ENCODE peak calls at places on chromosomes 2 and 18, in eight cellular contexts. One of them, this sample, is unnamed. For H3K36me3, the result is how much of the 10 kb centered on the place peaks cover.

GRCh38 chr2:168245074-168245825 is 2.1 kb downstream of the STK39 start:
- DNase-seq in MM.1S: no peak
- DNase-seq in brain microvascular endothelial cell: no peak
- DNase-seq in effector memory CD4-positive, alpha-beta T cell: no peak
- DNase-seq in thoracic aorta: no peak
- DNase-seq in stomach: no peak
- DNase-seq in CD8-positive, alpha-beta memory T cell: no peak
- DNase-seq in gastrocnemius medialis: no peak
- DNase-seq in this sample: no peak

GRCh38 chr2:236575501-236575900 is 5.9 kb downstream of the ACKR3 start:
- DNase-seq in MM.1S: no peak
- DNase-seq in brain microvascular endothelial cell: no peak
- DNase-seq in effector memory CD4-positive, alpha-beta T cell: no peak
- DNase-seq in thoracic aorta: no peak
- DNase-seq in stomach: no peak
- DNase-seq in CD8-positive, alpha-beta memory T cell: no peak
- DNase-seq in gastrocnemius medialis: no peak
- DNase-seq in this sample: no peak

GRCh38 chr2:207939342-207940108 is 85.8 kb downstream of the PLEKHM3 start:
- DNase-seq in MM.1S: no peak
- DNase-seq in brain microvascular endothelial cell: no peak
- DNase-seq in effector memory CD4-positive, alpha-beta T cell: no peak
- DNase-seq in thoracic aorta: no peak
- DNase-seq in stomach: no peak
- DNase-seq in CD8-positive, alpha-beta memory T cell: no peak
- DNase-seq in gastrocnemius medialis: no peak
- DNase-seq in this sample: no peak

GRCh38 chr2:224325941-224326340 is 76.0 kb downstream of the FAM124B start:
- DNase-seq in MM.1S: no peak
- DNase-seq in brain microvascular endothelial cell: no peak
- DNase-seq in effector memory CD4-positive, alpha-beta T cell: no peak
- DNase-seq in thoracic aorta: no peak
- DNase-seq in stomach: no peak
- DNase-seq in CD8-positive, alpha-beta memory T cell: no peak
- DNase-seq in gastrocnemius medialis: no peak
- DNase-seq in this sample: no peak

GRCh38 chr2:238997137-238997390 is 149.2 kb downstream of the TWIST2 start:
- DNase-seq in MM.1S: no peak
- DNase-seq in brain microvascular endothelial cell: no peak
- DNase-seq in effector memory CD4-positive, alpha-beta T cell: no peak
- DNase-seq in thoracic aorta: no peak
- DNase-seq in stomach: no peak
- DNase-seq in CD8-positive, alpha-beta memory T cell: no peak
- DNase-seq in gastrocnemius medialis: no peak
- DNase-seq in this sample: peak

GRCh38 chr2:219560037-219560892 is 11.1 kb downstream of the OBSL1 start:
- DNase-seq in MM.1S: no peak
- DNase-seq in brain microvascular endothelial cell: no peak
- DNase-seq in effector memory CD4-positive, alpha-beta T cell: no peak
- DNase-seq in thoracic aorta: no peak
- DNase-seq in stomach: no peak
- DNase-seq in CD8-positive, alpha-beta memory T cell: peak
- DNase-seq in gastrocnemius medialis: no peak
- DNase-seq in this sample: no peak

GRCh38 chr2:190482441-190482840 is 52.1 kb downstream of the NEMP2 start:
- DNase-seq in MM.1S: no peak
- DNase-seq in brain microvascular endothelial cell: no peak
- DNase-seq in effector memory CD4-positive, alpha-beta T cell: no peak
- DNase-seq in thoracic aorta: no peak
- DNase-seq in stomach: no peak
- DNase-seq in CD8-positive, alpha-beta memory T cell: no peak
- DNase-seq in gastrocnemius medialis: no peak
- DNase-seq in this sample: no peak

GRCh38 chr2:133667085-133667484 is 98.8 kb upstream of the NCKAP5 start:
- DNase-seq in MM.1S: no peak
- DNase-seq in brain microvascular endothelial cell: peak
- DNase-seq in effector memory CD4-positive, alpha-beta T cell: no peak
- DNase-seq in thoracic aorta: no peak
- DNase-seq in stomach: no peak
- DNase-seq in CD8-positive, alpha-beta memory T cell: no peak
- DNase-seq in gastrocnemius medialis: no peak
- DNase-seq in this sample: no peak

GRCh38 chr2:174493549-174494331 is 6.9 kb upstream of the GPR155 start:
- DNase-seq in MM.1S: peak
- DNase-seq in brain microvascular endothelial cell: no peak
- DNase-seq in effector memory CD4-positive, alpha-beta T cell: no peak
- DNase-seq in thoracic aorta: no peak
- DNase-seq in stomach: no peak
- DNase-seq in CD8-positive, alpha-beta memory T cell: no peak
- DNase-seq in gastrocnemius medialis: no peak
- DNase-seq in this sample: no peak

GRCh38 chr18:9918016-9918680 is 4.3 kb downstream of the VAPA start:
- DNase-seq in MM.1S: no peak
- DNase-seq in brain microvascular endothelial cell: no peak
- DNase-seq in effector memory CD4-positive, alpha-beta T cell: no peak
- DNase-seq in thoracic aorta: no peak
- DNase-seq in stomach: no peak
- DNase-seq in CD8-positive, alpha-beta memory T cell: no peak
- DNase-seq in gastrocnemius medialis: no peak
- DNase-seq in this sample: no peak

GRCh38 chr2:230052299-230052698 is 16.4 kb downstream of the SLC16A14 start:
- DNase-seq in MM.1S: no peak
- DNase-seq in brain microvascular endothelial cell: peak
- DNase-seq in effector memory CD4-positive, alpha-beta T cell: no peak
- DNase-seq in thoracic aorta: no peak
- DNase-seq in stomach: no peak
- DNase-seq in CD8-positive, alpha-beta memory T cell: no peak
- DNase-seq in gastrocnemius medialis: no peak
- DNase-seq in this sample: no peak

GRCh38 chr2:27233341-27233740 is 16.2 kb downstream of the CAD start:
- DNase-seq in MM.1S: no peak
- DNase-seq in brain microvascular endothelial cell: no peak
- DNase-seq in effector memory CD4-positive, alpha-beta T cell: no peak
- DNase-seq in thoracic aorta: no peak
- DNase-seq in stomach: no peak
- DNase-seq in CD8-positive, alpha-beta memory T cell: no peak
- DNase-seq in gastrocnemius medialis: no peak
- DNase-seq in this sample: no peak

GRCh38 chr2:82879803-82880202 is 1579.3 kb downstream of the SUCLG1 start:
- DNase-seq in MM.1S: no peak
- DNase-seq in brain microvascular endothelial cell: no peak
- DNase-seq in effector memory CD4-positive, alpha-beta T cell: no peak
- DNase-seq in thoracic aorta: no peak
- DNase-seq in stomach: no peak
- DNase-seq in CD8-positive, alpha-beta memory T cell: no peak
- DNase-seq in gastrocnemius medialis: no peak
- DNase-seq in this sample: no peak

GRCh38 chr18:35178260-35178659 is 62.6 kb upstream of the ZNF397 start:
- DNase-seq in MM.1S: no peak
- DNase-seq in brain microvascular endothelial cell: peak
- DNase-seq in effector memory CD4-positive, alpha-beta T cell: no peak
- DNase-seq in thoracic aorta: no peak
- DNase-seq in stomach: no peak
- DNase-seq in CD8-positive, alpha-beta memory T cell: no peak
- DNase-seq in gastrocnemius medialis: peak
- DNase-seq in this sample: no peak

GRCh38 chr2:217282531-217282930 is 422.7 kb upstream of the TNP1 start:
- DNase-seq in MM.1S: no peak
- DNase-seq in brain microvascular endothelial cell: no peak
- DNase-seq in effector memory CD4-positive, alpha-beta T cell: no peak
- DNase-seq in thoracic aorta: no peak
- DNase-seq in stomach: no peak
- DNase-seq in CD8-positive, alpha-beta memory T cell: no peak
- DNase-seq in gastrocnemius medialis: no peak
- DNase-seq in this sample: no peak
- H3K36me3 ChIP-seq in MM.1S: under half
- H3K36me3 ChIP-seq in brain microvascular endothelial cell: under half
- H3K36me3 ChIP-seq in effector memory CD4-positive, alpha-beta T cell: under half
- H3K36me3 ChIP-seq in thoracic aorta: under half
- H3K36me3 ChIP-seq in stomach: under half
- H3K36me3 ChIP-seq in CD8-positive, alpha-beta memory T cell: under half
- H3K36me3 ChIP-seq in gastrocnemius medialis: under half
- H3K36me3 ChIP-seq in this sample: under half

DNA sequence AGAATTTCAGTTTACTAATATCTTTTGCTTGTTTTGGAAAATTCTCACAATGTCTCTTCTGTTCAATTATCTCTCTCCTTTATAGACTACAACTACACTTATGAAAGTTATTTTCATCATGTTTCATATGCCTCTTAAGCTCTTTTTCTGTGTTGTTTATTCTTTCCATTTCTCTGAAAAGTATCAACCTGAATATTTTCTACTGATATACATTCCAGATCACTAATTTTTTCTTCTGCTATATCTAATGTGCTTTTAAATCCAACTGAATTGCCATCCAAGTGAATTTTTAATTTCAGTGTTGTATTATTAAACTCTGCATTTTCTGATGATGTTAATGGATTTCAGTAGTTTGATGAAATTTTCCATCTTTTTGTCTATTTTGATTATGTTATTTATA is 301.3 kb downstream of the HRH4 start:
- DNase-seq in MM.1S: no peak
- DNase-seq in brain microvascular endothelial cell: no peak
- DNase-seq in effector memory CD4-positive, alpha-beta T cell: no peak
- DNase-seq in thoracic aorta: no peak
- DNase-seq in stomach: no peak
- DNase-seq in CD8-positive, alpha-beta memory T cell: no peak
- DNase-seq in gastrocnemius medialis: no peak
- DNase-seq in this sample: no peak
- H3K27ac ChIP-seq in MM.1S: no peak
- H3K27ac ChIP-seq in brain microvascular endothelial cell: no peak
- H3K27ac ChIP-seq in effector memory CD4-positive, alpha-beta T cell: no peak
- H3K27ac ChIP-seq in thoracic aorta: no peak
- H3K27ac ChIP-seq in stomach: no peak
- H3K27ac ChIP-seq in CD8-positive, alpha-beta memory T cell: no peak
- H3K27ac ChIP-seq in gastrocnemius medialis: no peak
- H3K27ac ChIP-seq in this sample: no peak

DNA sequence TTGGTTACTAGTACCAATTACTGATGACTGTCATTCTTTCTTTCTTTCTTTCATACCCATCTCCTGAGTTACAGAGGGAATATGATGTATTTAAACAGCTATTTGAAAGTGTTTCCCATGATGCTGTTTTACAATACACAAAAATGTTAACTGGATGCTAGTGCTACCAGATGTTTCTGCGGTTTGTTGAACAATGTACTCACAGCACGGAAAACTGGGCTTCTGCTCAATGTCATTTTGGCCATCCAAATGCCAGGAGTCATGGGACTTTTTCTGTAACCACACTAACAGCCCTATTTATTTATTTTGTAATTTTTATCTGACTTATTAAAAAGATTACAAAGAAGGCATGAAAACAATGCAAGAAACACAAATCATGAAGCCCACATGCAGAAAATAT is 313.8 kb downstream of the RIT2 start:
- DNase-seq in MM.1S: no peak
- DNase-seq in brain microvascular endothelial cell: no peak
- DNase-seq in effector memory CD4-positive, alpha-beta T cell: no peak
- DNase-seq in thoracic aorta: no peak
- DNase-seq in stomach: no peak
- DNase-seq in CD8-positive, alpha-beta memory T cell: no peak
- DNase-seq in gastrocnemius medialis: no peak
- DNase-seq in this sample: no peak
- H3K36me3 ChIP-seq in MM.1S: under half
- H3K36me3 ChIP-seq in brain microvascular endothelial cell: under half
- H3K36me3 ChIP-seq in effector memory CD4-positive, alpha-beta T cell: under half
- H3K36me3 ChIP-seq in thoracic aorta: under half
- H3K36me3 ChIP-seq in stomach: under half
- H3K36me3 ChIP-seq in CD8-positive, alpha-beta memory T cell: under half
- H3K36me3 ChIP-seq in gastrocnemius medialis: under half
- H3K36me3 ChIP-seq in this sample: under half

GRCh38 chr18:58335223-58335622 is 291.2 kb downstream of the NEDD4L start:
- DNase-seq in MM.1S: no peak
- DNase-seq in brain microvascular endothelial cell: no peak
- DNase-seq in effector memory CD4-positive, alpha-beta T cell: no peak
- DNase-seq in thoracic aorta: no peak
- DNase-seq in stomach: no peak
- DNase-seq in CD8-positive, alpha-beta memory T cell: no peak
- DNase-seq in gastrocnemius medialis: no peak
- DNase-seq in this sample: no peak
- H3K27ac ChIP-seq in MM.1S: no peak
- H3K27ac ChIP-seq in brain microvascular endothelial cell: no peak
- H3K27ac ChIP-seq in effector memory CD4-positive, alpha-beta T cell: no peak
- H3K27ac ChIP-seq in thoracic aorta: no peak
- H3K27ac ChIP-seq in stomach: no peak
- H3K27ac ChIP-seq in CD8-positive, alpha-beta memory T cell: no peak
- H3K27ac ChIP-seq in gastrocnemius medialis: no peak
- H3K27ac ChIP-seq in this sample: no peak

DNA sequence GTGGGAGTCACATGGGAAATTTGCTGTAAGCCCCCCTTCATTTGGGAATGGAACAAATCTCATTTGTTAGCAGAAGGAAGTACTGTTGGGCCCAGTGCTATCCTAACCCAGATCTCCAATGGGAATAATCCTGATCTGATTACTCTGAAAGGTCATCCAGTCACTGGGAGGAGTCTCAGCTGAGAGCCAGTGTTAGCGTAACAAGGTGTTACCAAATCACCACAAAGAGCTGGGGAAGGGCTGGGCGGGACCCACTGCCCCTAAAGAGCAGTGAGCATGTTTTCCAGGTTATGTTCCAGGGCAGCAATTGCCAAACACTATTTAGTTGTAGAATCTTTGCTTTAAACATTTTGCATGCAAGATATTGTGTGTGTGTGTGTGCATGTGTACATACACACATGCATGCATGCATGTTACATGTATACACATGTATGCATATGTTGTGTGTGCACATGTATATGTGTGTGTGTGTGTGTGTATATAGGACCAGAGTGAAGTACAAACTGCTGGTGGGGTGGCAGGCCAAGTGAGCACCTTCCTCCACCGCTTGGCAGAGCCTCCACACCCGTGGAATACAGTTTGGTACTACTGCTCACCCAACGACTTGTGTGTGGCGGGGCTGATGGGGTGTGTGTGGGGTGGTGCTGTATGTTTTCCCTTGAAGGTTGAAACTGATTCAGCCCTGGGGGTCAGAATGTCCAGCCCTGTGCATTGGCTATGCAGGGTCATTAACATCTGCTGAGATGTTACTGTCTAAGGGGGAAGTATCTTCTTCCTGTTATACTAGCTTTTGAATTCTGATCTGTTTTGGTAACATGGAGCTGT is 15.2 kb downstream of the INPP5D start:
- DNase-seq in MM.1S: no peak
- DNase-seq in brain microvascular endothelial cell: no peak
- DNase-seq in effector memory CD4-positive, alpha-beta T cell: no peak
- DNase-seq in thoracic aorta: no peak
- DNase-seq in stomach: peak
- DNase-seq in CD8-positive, alpha-beta memory T cell: no peak
- DNase-seq in gastrocnemius medialis: no peak
- DNase-seq in this sample: no peak
- H3K36me3 ChIP-seq in MM.1S: under half
- H3K36me3 ChIP-seq in brain microvascular endothelial cell: under half
- H3K36me3 ChIP-seq in effector memory CD4-positive, alpha-beta T cell: under half
- H3K36me3 ChIP-seq in thoracic aorta: under half
- H3K36me3 ChIP-seq in stomach: under half
- H3K36me3 ChIP-seq in CD8-positive, alpha-beta memory T cell: under half
- H3K36me3 ChIP-seq in gastrocnemius medialis: under half
- H3K36me3 ChIP-seq in this sample: under half

This sample was measured in CD8-positive, alpha-beta T cell.